ENCODE peak calls at places on chromosomes 6 and 20, in seven cellular contexts. D, R, Q, G, E, M and H are unnamed samples.

GRCh38 chr20:45975686-45976085 is 3.7 kb upstream of the ZNF335 start:
- DNase-seq in D (no peak), R (no peak), Q (no peak), G (no peak), E (no peak), M (no peak), H (no peak)

GRCh38 chr6:158646023-158646888 is 1.7 kb upstream of the DYNLT1 start:
- DNase-seq in D (no peak), R (no peak), Q (no peak), G (no peak), E (peak; percentile 74), M (no peak), H (no peak)

GRCh38 chr6:163671355-163671754 is 256.8 kb downstream of the QKI start:
- DNase-seq in D (no peak), R (no peak), Q (no peak), G (no peak), E (peak; percentile 6), M (no peak), H (no peak)

GRCh38 chr20:23995905-23996666 is 7.5 kb upstream of the GGTLC1 start:
- DNase-seq in D (no peak), R (peak; percentile 24), Q (peak; percentile 30), G (peak; percentile 31), E (peak; percentile 29), M (no peak), H (peak; percentile 12)

GRCh38 chr20:2101057-2101934 is at the start of gene STK35:
- DNase-seq in D (peak; percentile 72), R (no peak), Q (no peak), G (peak; percentile 76), E (peak; percentile 51), M (peak; percentile 80), H (no peak)

GRCh38 chr20:40748182-40748581 is 59.1 kb upstream of the MAFB start:
- DNase-seq in D (no peak), R (no peak), Q (no peak), G (no peak), E (no peak), M (peak; percentile 13), H (no peak)

GRCh38 chr6:36414481-36414880 is 27.0 kb upstream of the ETV7 start:
- DNase-seq in D (no peak), R (peak; percentile 8), Q (no peak), G (peak; percentile 9), E (peak; percentile 63), M (no peak), H (peak; percentile 8)

GRCh38 chr6:111657146-111657545 is 51.5 kb upstream of the TRAF3IP2 start:
- DNase-seq in D (no peak), R (peak; percentile 74), Q (no peak), G (no peak), E (no peak), M (no peak), H (peak; percentile 80)

GRCh38 chr6:37521674-37522073 is 22.0 kb upstream of the CCDC167 start:
- DNase-seq in D (no peak), R (no peak), Q (no peak), G (no peak), E (no peak), M (no peak), H (no peak)

GRCh38 chr6:74925683-74926082 is 280.2 kb downstream of the COL12A1 start:
- DNase-seq in D (no peak), R (no peak), Q (no peak), G (no peak), E (no peak), M (no peak), H (no peak)

GRCh38 chr20:36794116-36794474 is 20.5 kb upstream of the DSN1 start:
- DNase-seq in D (no peak), R (no peak), Q (no peak), G (no peak), E (no peak), M (no peak), H (no peak)

GRCh38 chr6:118963003-118963402 is 28.0 kb upstream of the MCM9 start:
- DNase-seq in D (no peak), R (peak; percentile 10), Q (no peak), G (no peak), E (no peak), M (no peak), H (no peak)

GRCh38 chr6:17116090-17116387 is 14.2 kb downstream of the STMND1 start:
- DNase-seq in D (no peak), R (no peak), Q (no peak), G (peak; percentile 13), E (no peak), M (no peak), H (no peak)

GRCh38 chr20:62921119-62921687 is 5.1 kb downstream of the DIDO1 start:
- DNase-seq in D (peak; percentile 75), R (peak; percentile 53), Q (peak; percentile 65), G (peak; percentile 92), E (peak; percentile 73), M (no peak), H (peak; percentile 83)

GRCh38 chr6:52077961-52078613 is 9.3 kb downstream of the PKHD1 start:
- DNase-seq in D (no peak), R (no peak), Q (no peak), G (peak; percentile 22), E (no peak), M (no peak), H (no peak)

GRCh38 chr20:11502051-11502450 is 415.6 kb upstream of the BTBD3 start:
- DNase-seq in D (no peak), R (peak; percentile 13), Q (no peak), G (no peak), E (no peak), M (no peak), H (no peak)

GRCh38 chr6:113306552-113307145 is 550.5 kb upstream of the MARCKS start:
- DNase-seq in D (peak; percentile 74), R (no peak), Q (peak; percentile 30), G (peak; percentile 72), E (peak; percentile 38), M (peak; percentile 81), H (peak; percentile 17)

GRCh38 chr6:13354331-13355042 is 26.1 kb upstream of the TBC1D7 start:
- DNase-seq in D (no peak), R (peak; percentile 81), Q (no peak), G (peak; percentile 62), E (peak; percentile 45), M (no peak), H (peak; percentile 74)

GRCh38 chr6:82113231-82113630 is 134.3 kb downstream of the IBTK start:
- DNase-seq in D (no peak), R (no peak), Q (no peak), G (peak; percentile 11), E (no peak), M (no peak), H (peak; percentile 5)

GRCh38 chr6:10138917-10139316 is 276.0 kb downstream of the TFAP2A start:
- DNase-seq in D (no peak), R (peak; percentile 21), Q (no peak), G (no peak), E (no peak), M (no peak), H (peak; percentile 2)

GRCh38 chr20:20365593-20365992 is 2.3 kb upstream of the INSM1 start:
- DNase-seq in D (no peak), R (no peak), Q (no peak), G (no peak), E (no peak), M (no peak), H (no peak)

GRCh38 chr20:37326666-37327065 is 19.3 kb upstream of the SRC start:
- DNase-seq in D (no peak), R (no peak), Q (no peak), G (no peak), E (no peak), M (no peak), H (no peak)

GRCh38 chr20:25325997-25326396 is 64.6 kb downstream of the ABHD12 start:
- DNase-seq in D (no peak), R (no peak), Q (no peak), G (no peak), E (no peak), M (peak; percentile 17), H (no peak)
- H2BK5ac ChIP-seq in D (no peak overlapping the region), R (no peak overlapping the region), Q (no peak overlapping the region), G (no peak overlapping the region), E (no peak overlapping the region), M (no peak overlapping the region), H (no peak overlapping the region)

DNA sequence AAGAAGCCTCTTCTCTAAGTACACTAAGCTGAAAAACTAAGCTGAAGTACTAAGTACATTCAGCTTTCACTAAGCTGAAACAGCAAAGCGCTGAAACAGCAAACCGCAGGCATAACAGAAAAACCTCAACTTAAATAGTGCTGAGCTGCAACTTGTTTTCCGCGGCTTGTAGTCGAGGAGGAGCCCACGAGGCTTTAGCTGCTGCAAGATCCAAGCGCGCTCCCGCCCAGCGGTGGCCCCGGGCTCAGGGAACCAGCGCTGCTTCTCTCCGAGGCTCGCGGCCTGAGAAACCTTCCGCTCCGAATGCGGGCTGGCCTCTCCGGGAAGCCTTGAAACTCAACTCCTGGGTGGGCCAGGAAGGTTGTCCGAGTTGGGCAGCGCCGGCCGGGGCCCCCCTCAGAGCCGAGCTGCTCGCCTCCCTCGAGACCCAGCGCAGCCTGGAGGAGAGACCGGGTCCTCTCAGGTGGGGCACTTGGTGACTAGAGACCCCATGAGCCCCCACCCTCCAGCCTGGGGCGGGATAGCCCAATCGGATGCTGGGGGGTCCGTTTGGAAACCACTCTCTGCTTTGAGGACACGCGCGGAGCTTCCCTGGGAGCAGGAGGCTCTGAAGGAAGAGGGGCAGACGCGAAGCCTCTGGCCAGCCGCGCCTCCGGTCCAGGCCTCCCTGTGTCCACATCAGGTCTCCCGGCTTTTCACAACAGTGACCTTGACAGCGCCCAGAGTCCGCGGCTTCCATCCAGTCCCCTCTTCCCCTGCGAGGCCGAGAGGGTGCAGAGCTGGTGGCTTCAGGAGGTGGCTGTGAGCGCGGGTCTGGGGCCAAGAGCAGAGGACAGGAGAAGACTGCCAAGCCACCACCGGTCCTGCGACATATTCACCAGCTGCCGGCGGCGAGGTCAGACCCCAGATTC is 38.1 kb upstream of the HLA-E start:
- DNase-seq in D (peak; percentile 49), R (peak; percentile 58), Q (no peak), G (peak; percentile 17), E (no peak), M (no peak), H (peak; percentile 45)
- H2BK5ac ChIP-seq in D (no peak overlapping the region), R (no peak overlapping the region), Q (no peak overlapping the region), G (no peak overlapping the region), E (no peak overlapping the region), M (no peak overlapping the region), H (no peak overlapping the region)

GRCh38 chr20:48800227-48800626 is 27.6 kb downstream of the PREX1 start:
- DNase-seq in D (no peak), R (no peak), Q (no peak), G (no peak), E (no peak), M (no peak), H (no peak)
- H2BK5ac ChIP-seq in D (no peak overlapping the region), R (no peak overlapping the region), Q (no peak overlapping the region), G (no peak overlapping the region), E (no peak overlapping the region), M (no peak overlapping the region), H (no peak overlapping the region)

DNA sequence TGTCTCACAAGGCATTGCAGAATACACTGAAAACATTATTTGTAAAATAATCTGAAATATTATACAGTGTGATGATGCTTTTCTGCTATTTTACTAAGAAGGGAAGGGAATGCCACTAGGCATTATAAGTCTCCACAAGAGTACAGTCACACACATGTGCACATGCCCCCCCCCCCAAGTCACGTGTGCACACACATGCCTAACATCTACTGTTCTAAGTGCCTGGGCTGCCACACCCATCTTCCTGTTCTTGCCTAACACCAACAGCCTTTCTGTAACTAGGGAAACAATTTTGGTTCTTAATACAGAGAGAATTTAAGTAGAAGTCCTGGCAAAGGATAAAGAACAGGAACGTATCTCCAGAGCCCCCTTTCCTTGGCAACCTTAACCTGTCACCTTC is 58.2 kb upstream of the BCLAF1 start:
- DNase-seq in D (no peak), R (no peak), Q (no peak), G (no peak), E (no peak), M (no peak), H (no peak)
- H2BK5ac ChIP-seq in D (no peak overlapping the region), R (no peak overlapping the region), Q (no peak overlapping the region), G (no peak overlapping the region), E (no peak overlapping the region), M (no peak overlapping the region), H (no peak overlapping the region)